ENCODE peak calls at places on chromosomes 11 and 22, in six cellular contexts. B, Z, O, I, A and Q are unnamed samples. For H3K9me3, the result is how much of the 10 kb centered on the place peaks cover.

GRCh38 chr11:57668467-57668890 is 565 bp downstream of the ZDHHC5 start:
- DNase-seq in I (no peak), B (no peak), O (no peak), A (no peak), Z (no peak), Q (no peak)

GRCh38 chr22:44363214-44363979 is 50.6 kb upstream of the SHISAL1 start:
- DNase-seq in A (peak), B (no peak), Z (peak), I (no peak), O (peak), Q (peak)

GRCh38 chr11:70281114-70281729 is 10.7 kb downstream of the PPFIA1 start:
- DNase-seq in B (no peak), A (peak), Z (no peak), I (no peak), O (peak), Q (no peak)

GRCh38 chr22:31896472-31896871 is 47.9 kb upstream of the YWHAH start:
- DNase-seq in A (no peak), I (no peak), B (no peak), Z (no peak), O (no peak), Q (no peak)

GRCh38 chr11:57480409-57481137 is 20.2 kb downstream of the RTN4RL2 start:
- DNase-seq in Z (peak), I (peak), B (peak), O (peak), A (peak), Q (peak)

GRCh38 chr11:6557063-6557462 is 46.4 kb downstream of the RRP8 start:
- DNase-seq in I (no peak), B (no peak), O (no peak), Z (no peak), A (no peak), Q (no peak)

GRCh38 chr11:15775051-15775541 is 581.2 kb downstream of the SOX6 start:
- DNase-seq in Z (no peak), B (no peak), O (no peak), A (no peak), I (no peak), Q (no peak)

GRCh38 chr11:385594-386351 is 8.2 kb upstream of the PKP3 start:
- DNase-seq in B (no peak), O (no peak), A (no peak), I (no peak), Z (no peak), Q (no peak)

GRCh38 chr11:70124321-70125061 is 46.4 kb downstream of the ANO1 start:
- DNase-seq in O (no peak), A (no peak), B (no peak), I (peak), Z (no peak), Q (no peak)

GRCh38 chr22:37819100-37819433 is 4.1 kb upstream of the GALR3 start:
- DNase-seq in I (no peak), B (no peak), O (no peak), Z (no peak), A (no peak), Q (no peak)
- H3K4me3 ChIP-seq in I (peak), B (peak), O (peak), Z (peak), A (no peak), Q (no peak)

GRCh38 chr11:134643519-134644042 is 231.5 kb upstream of the B3GAT1 start:
- DNase-seq in O (no peak), I (no peak), Z (no peak), A (no peak), B (no peak), Q (no peak)
- H3K9me3 ChIP-seq in O (under half), I (under half), Z (under half), A (under half), B (under half), Q (under half)

GRCh38 chr11:79623375-79623774 is 182.5 kb upstream of the TENM4 start:
- DNase-seq in O (no peak), A (no peak), Z (no peak), I (no peak), B (no peak), Q (no peak)

DNA sequence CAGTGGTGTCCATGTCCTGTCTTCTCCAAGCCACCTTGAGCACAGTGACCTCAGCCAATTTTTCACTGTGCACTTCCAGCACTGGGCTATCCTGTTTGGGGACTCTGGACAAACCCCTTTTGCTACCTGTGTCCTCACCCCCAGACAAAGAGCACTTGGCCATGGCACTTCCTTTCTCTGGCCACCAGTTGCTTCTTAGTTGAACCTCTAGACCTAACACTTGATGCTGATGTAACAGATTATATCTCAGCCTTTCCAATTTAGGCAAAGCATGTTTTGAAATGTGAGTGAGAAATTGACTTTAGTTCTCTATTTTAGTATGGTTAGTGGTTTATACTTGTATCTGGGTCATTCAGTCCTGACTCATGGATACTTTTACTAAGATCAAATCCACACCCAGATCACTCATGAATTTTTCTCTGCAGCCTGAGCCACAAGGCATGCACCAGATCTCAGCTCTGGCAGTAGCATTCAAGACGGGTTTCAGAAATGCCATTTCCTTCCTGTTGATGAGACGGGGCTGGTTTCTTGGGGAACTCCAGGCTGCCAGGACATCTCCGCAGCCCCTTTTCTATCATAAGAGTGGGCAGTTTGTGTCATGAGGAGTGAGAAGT is 185.4 kb upstream of the TENM4 start:
- DNase-seq in A (no peak), Z (no peak), B (no peak), O (no peak), I (no peak), Q (no peak)
- H3K27ac ChIP-seq in A (no peak), Z (no peak), B (no peak), O (no peak), I (no peak), Q (no peak)

GRCh38 chr11:82191690-82192089 is 542.0 kb downstream of the FAM181B start:
- DNase-seq in O (no peak), I (no peak), B (no peak), A (no peak), Z (peak), Q (no peak)
- H3K4me3 ChIP-seq in O (no peak), I (no peak), B (no peak), A (no peak), Z (no peak), Q (no peak)

DNA sequence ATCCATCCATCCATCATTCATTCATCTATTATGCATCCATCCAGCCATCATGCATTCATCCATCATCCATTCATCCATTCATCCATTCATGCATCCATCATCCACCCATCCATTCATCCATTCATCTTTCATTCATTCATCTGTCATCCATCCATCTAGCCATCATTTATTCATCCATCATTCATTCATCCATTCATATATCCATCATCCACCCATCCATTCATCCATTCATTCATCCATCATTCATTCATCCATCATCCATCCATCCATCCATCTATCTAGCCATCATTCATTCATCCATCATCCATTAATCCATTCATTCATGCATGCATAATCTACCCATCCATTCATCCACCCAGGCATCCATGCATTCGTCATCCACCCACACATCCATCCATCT is 1450.3 kb downstream of the TBC1D22A start:
- DNase-seq in Z (no peak), O (no peak), I (no peak), B (no peak), A (no peak), Q (no peak)
- H3K9me3 ChIP-seq in Z (under half), O (under half), I (under half), B (under half), A (under half), Q (under half)

GRCh38 chr22:17779286-17780115 is 5.2 kb upstream of the BID start:
- DNase-seq in O (no peak), Z (no peak), A (no peak), B (no peak), I (no peak), Q (no peak)

GRCh38 chr22:17777005-17777716 is 2.9 kb upstream of the BID start:
- DNase-seq in Z (peak), O (no peak), B (peak), A (no peak), I (no peak), Q (peak)

GRCh38 chr22:17778412-17778976 is 4.2 kb upstream of the BID start:
- DNase-seq in O (no peak), Z (no peak), B (no peak), A (no peak), I (no peak), Q (no peak)

GRCh38 chr22:17775781-17776470 is 1.7 kb upstream of the BID start:
- DNase-seq in O (no peak), A (no peak), I (no peak), Z (no peak), B (no peak), Q (no peak)

GRCh38 chr22:17777717-17778044 is 3.4 kb upstream of the BID start:
- DNase-seq in B (no peak), Z (no peak), A (no peak), O (no peak), I (no peak), Q (no peak)
- H3K27ac ChIP-seq in B (peak), Z (peak), A (no peak), O (no peak), I (no peak), Q (peak)

GRCh38 chr11:67312187-67313021 is 9.1 kb downstream of the SSH3 start:
- DNase-seq in O (no peak), Z (peak), B (peak), I (peak), A (no peak), Q (peak)

GRCh38 chr11:67313125-67313890 is 10.0 kb downstream of the SSH3 start:
- DNase-seq in A (no peak), I (no peak), O (no peak), Z (peak), B (no peak), Q (no peak)

GRCh38 chr11:67311051-67311555 is 7.8 kb downstream of the SSH3 start:
- DNase-seq in B (no peak), Z (peak), A (no peak), I (no peak), O (no peak), Q (no peak)

GRCh38 chr11:67310246-67311050 is 7.1 kb downstream of the SSH3 start:
- DNase-seq in Z (peak), A (no peak), B (no peak), I (no peak), O (no peak), Q (no peak)

GRCh38 chr11:67311556-67312082 is 8.3 kb downstream of the SSH3 start:
- DNase-seq in Z (peak), A (no peak), I (no peak), O (no peak), B (no peak), Q (no peak)
- H3K4me3 ChIP-seq in Z (no peak), A (no peak), I (no peak), O (no peak), B (no peak), Q (no peak)